ENCODE peak calls at places on chromosome 13, in seven cellular contexts. M, R, I, W, X, T and L are unnamed samples.

GRCh38 chr13:79782541-79783216 is 301.7 kb downstream of the NDFIP2 start:
- DNase-seq in T (no peak), M (peak), X (peak), W (peak), I (peak), R (no peak), L (peak)

GRCh38 chr13:24443366-24443765 is 69.2 kb downstream of the PARP4 start:
- DNase-seq in R (no peak), T (no peak), I (no peak), W (no peak), X (no peak), M (no peak), L (no peak)

GRCh38 chr13:89214115-89214514 is 1542.9 kb downstream of the SLITRK5 start:
- DNase-seq in M (no peak), I (no peak), W (no peak), X (no peak), T (no peak), R (no peak), L (no peak)

GRCh38 chr13:73647417-73647816 is 486.8 kb downstream of the KLF12 start:
- DNase-seq in R (no peak), W (no peak), I (no peak), T (no peak), X (no peak), M (no peak), L (no peak)

GRCh38 chr13:80362488-80362887 is 21.6 kb upstream of the SPRY2 start:
- DNase-seq in I (no peak), X (no peak), R (no peak), T (no peak), W (no peak), M (no peak), L (no peak)

GRCh38 chr13:99085139-99085845 is 107.4 kb upstream of the DOCK9 start:
- DNase-seq in T (no peak), X (no peak), I (no peak), W (no peak), M (no peak), R (peak), L (no peak)

GRCh38 chr13:97324115-97324514 is 102.0 kb downstream of the MBNL2 start:
- DNase-seq in R (no peak), I (no peak), W (no peak), M (no peak), X (no peak), T (no peak), L (no peak)

GRCh38 chr13:90154311-90154960 is 1193.1 kb upstream of the MIR17HG start:
- DNase-seq in R (no peak), W (no peak), T (no peak), I (no peak), X (no peak), M (no peak), L (no peak)

GRCh38 chr13:111503905-111504695 is 183.7 kb downstream of the TEX29 start:
- DNase-seq in R (no peak), I (no peak), M (no peak), W (no peak), X (peak), T (no peak), L (no peak)

GRCh38 chr13:114282143-114282685 is 813 bp downstream of the UPF3A start:
- DNase-seq in M (peak), I (peak), X (peak), R (peak), T (peak), W (no peak), L (peak)

GRCh38 chr13:20441879-20442278 is 83.8 kb downstream of the CRYL1 start:
- DNase-seq in W (no peak), I (peak), R (no peak), M (no peak), T (no peak), X (no peak), L (no peak)

GRCh38 chr13:39385621-39386231 is 217.3 kb downstream of the LHFPL6 start:
- DNase-seq in W (no peak), T (no peak), X (no peak), I (no peak), M (no peak), R (no peak), L (no peak)

GRCh38 chr13:101917833-101918755 is 465.6 kb downstream of the ITGBL1 start:
- DNase-seq in I (no peak), M (no peak), W (no peak), T (no peak), R (no peak), X (peak), L (no peak)

GRCh38 chr13:53522034-53522433 is 493.4 kb downstream of the OLFM4 start:
- DNase-seq in R (no peak), W (no peak), T (no peak), M (no peak), I (no peak), X (no peak), L (no peak)

GRCh38 chr13:71055644-71056043 is 811.4 kb downstream of the DACH1 start:
- DNase-seq in X (no peak), R (no peak), I (no peak), W (no peak), M (no peak), T (no peak), L (no peak)

GRCh38 chr13:105442941-105443340 is 1092.5 kb downstream of the EFNB2 start:
- DNase-seq in M (no peak), X (no peak), T (no peak), R (no peak), W (peak), I (no peak), L (no peak)

GRCh38 chr13:49527123-49527522 is 31.4 kb downstream of the PHF11 start:
- DNase-seq in T (no peak), M (no peak), X (peak), R (no peak), I (no peak), W (no peak), L (no peak)

GRCh38 chr13:35768551-35768950 is 292.1 kb upstream of the MAB21L1 start:
- DNase-seq in X (no peak), T (no peak), W (no peak), M (no peak), I (no peak), R (no peak), L (no peak)

GRCh38 chr13:77009011-77009410 is 17.1 kb downstream of the CLN5 start:
- DNase-seq in M (no peak), I (no peak), T (no peak), R (no peak), X (no peak), W (no peak), L (no peak)

GRCh38 chr13:40401911-40402776 is 264.3 kb downstream of the FOXO1 start:
- DNase-seq in I (peak), M (peak), W (peak), T (peak), X (peak), R (no peak), L (no peak)

GRCh38 chr13:30685320-30685859 is 50.0 kb upstream of the ALOX5AP start:
- DNase-seq in R (no peak), X (no peak), T (no peak), W (no peak), I (no peak), M (no peak), L (no peak)

GRCh38 chr13:23391752-23392151 is 41.8 kb downstream of the SACS start:
- DNase-seq in W (no peak), M (no peak), X (no peak), R (no peak), I (no peak), T (no peak), L (no peak)

GRCh38 chr13:39616087-39616694 is 13.2 kb upstream of the LHFPL6 start:
- DNase-seq in W (no peak), I (peak), T (no peak), X (peak), M (peak), R (no peak), L (peak)

GRCh38 chr13:20873348-20873747 is 29.2 kb downstream of the XPO4 start:
- DNase-seq in R (no peak), W (no peak), T (no peak), X (no peak), M (no peak), I (no peak), L (no peak)

GRCh38 chr13:114107686-114108081 is 24.7 kb downstream of the RASA3 start:
- DNase-seq in M (no peak), X (no peak), R (no peak), T (no peak), I (no peak), W (no peak), L (no peak)

GRCh38 chr13:60090579-60090978 is 73.1 kb downstream of the DIAPH3 start:
- DNase-seq in M (no peak), R (no peak), W (peak), I (no peak), T (no peak), X (no peak), L (no peak)

GRCh38 chr13:28467034-28467433 is 27.9 kb downstream of the FLT1 start:
- DNase-seq in T (no peak), I (no peak), R (no peak), W (no peak), M (no peak), X (no peak), L (no peak)

GRCh38 chr13:113122571-113123225 is at the start of gene F10:
- DNase-seq in I (no peak), T (no peak), X (peak), W (no peak), M (peak), R (no peak), L (peak)

GRCh38 chr13:46010148-46010547 is 42.4 kb downstream of the ZC3H13 start:
- DNase-seq in I (no peak), R (no peak), W (no peak), M (no peak), T (no peak), X (no peak), L (no peak)

GRCh38 chr13:113532156-113532806 is 41.8 kb upstream of the DCUN1D2 start:
- DNase-seq in T (no peak), W (no peak), R (no peak), M (no peak), I (no peak), X (peak), L (no peak)

GRCh38 chr13:76942363-76942762 is 5.9 kb upstream of the ACOD1 start:
- DNase-seq in I (no peak), M (no peak), R (no peak), W (peak), T (no peak), X (no peak), L (no peak)

GRCh38 chr13:33644607-33645543 is 173.1 kb upstream of the RFC3 start:
- DNase-seq in X (no peak), W (no peak), M (peak), T (no peak), I (no peak), R (no peak), L (no peak)

GRCh38 chr13:45615501-45616101 is at the start of gene ERICH6B:
- DNase-seq in T (no peak), M (no peak), W (no peak), I (no peak), R (no peak), X (peak), L (peak)

DNA sequence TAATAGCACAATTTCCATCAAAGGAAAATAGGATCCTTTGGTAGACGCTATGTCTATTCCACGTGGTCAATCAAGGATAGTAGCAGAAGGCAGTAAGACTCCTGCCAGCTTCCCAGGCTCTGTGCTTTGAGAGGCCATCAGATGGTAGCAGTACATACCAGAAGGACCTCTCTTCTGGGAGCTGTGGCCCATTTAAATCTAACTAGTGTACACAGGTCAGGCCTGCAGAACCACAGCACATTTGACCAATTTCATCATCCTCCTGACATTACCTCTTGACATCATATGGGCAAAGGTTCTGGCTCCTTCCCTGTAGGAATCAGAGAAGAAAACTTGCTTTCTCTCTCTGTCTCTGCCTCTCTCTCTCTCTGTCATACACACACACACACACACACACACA is 229.6 kb upstream of the HTR2A start:
- DNase-seq in R (no peak), I (no peak), M (no peak), T (no peak), X (no peak), W (peak), L (no peak)
- TF ChIP-seq CTCF in R (no peak), I (no peak), M (no peak), T (no peak), X (no peak), W (peak), L (no peak)

GRCh38 chr13:25843692-25844091 is 208.1 kb downstream of the SHISA2 start:
- DNase-seq in W (no peak), R (no peak), I (no peak), T (no peak), X (no peak), M (no peak), L (no peak)
- TF ChIP-seq CTCF in W (no peak), R (no peak), I (no peak), T (no peak), X (no peak), M (no peak), L (no peak)

DNA sequence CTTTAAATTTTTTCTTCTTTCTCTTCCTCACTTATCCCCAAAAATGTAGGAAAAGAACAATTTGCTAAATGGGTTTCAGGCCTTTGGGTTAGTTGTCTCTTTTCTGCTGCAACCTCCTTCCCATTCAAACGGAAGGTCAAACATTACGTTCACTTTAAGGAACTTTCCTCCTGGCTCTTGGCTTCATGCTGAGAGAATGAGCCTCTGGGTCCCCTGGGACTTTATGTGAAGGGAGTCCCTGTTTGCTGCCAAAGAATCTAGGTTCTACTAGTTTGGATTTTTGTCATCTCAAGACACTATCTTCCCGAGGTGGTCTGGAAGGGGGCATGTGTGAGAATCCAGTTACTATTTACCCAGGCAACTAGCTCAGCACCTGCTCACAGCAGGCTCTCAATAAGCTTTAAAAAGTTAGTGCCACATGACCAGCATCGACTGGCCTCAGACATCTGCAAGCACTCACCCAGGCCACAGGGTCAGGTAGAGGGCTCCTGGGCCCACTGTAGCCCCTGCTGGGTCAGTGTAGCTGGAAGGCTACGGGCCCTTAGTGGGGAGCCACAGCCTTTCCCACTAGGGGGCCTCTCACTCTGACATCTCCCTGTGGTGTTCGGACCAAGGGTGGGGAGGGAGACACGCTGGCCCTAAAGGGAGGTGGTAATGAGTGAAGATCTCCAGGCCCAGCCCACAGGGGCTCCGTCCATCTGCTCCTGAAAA is 40.5 kb downstream of the FAM124A start:
- DNase-seq in T (no peak), I (no peak), W (no peak), X (no peak), M (no peak), R (no peak), L (no peak)
- TF ChIP-seq CTCF in T (peak), I (no peak), W (peak), X (peak), M (peak), R (no peak), L (no peak)

GRCh38 chr13:109454167-109454917 is 332.0 kb downstream of the IRS2 start:
- DNase-seq in T (no peak), W (no peak), X (no peak), I (no peak), R (no peak), M (no peak), L (no peak)

GRCh38 chr13:109451726-109452125 is 334.7 kb downstream of the IRS2 start:
- DNase-seq in T (no peak), R (no peak), M (no peak), X (no peak), I (no peak), W (no peak), L (no peak)

GRCh38 chr13:109447667-109448066 is 338.7 kb downstream of the IRS2 start:
- DNase-seq in R (no peak), W (no peak), X (no peak), T (no peak), I (no peak), M (no peak), L (no peak)

GRCh38 chr13:109448629-109449028 is 337.8 kb downstream of the IRS2 start:
- DNase-seq in X (no peak), T (no peak), W (no peak), M (no peak), R (no peak), I (no peak), L (no peak)
- TF ChIP-seq CTCF in X (no peak), T (no peak), W (no peak), M (no peak), R (no peak), I (no peak), L (no peak)

DNA sequence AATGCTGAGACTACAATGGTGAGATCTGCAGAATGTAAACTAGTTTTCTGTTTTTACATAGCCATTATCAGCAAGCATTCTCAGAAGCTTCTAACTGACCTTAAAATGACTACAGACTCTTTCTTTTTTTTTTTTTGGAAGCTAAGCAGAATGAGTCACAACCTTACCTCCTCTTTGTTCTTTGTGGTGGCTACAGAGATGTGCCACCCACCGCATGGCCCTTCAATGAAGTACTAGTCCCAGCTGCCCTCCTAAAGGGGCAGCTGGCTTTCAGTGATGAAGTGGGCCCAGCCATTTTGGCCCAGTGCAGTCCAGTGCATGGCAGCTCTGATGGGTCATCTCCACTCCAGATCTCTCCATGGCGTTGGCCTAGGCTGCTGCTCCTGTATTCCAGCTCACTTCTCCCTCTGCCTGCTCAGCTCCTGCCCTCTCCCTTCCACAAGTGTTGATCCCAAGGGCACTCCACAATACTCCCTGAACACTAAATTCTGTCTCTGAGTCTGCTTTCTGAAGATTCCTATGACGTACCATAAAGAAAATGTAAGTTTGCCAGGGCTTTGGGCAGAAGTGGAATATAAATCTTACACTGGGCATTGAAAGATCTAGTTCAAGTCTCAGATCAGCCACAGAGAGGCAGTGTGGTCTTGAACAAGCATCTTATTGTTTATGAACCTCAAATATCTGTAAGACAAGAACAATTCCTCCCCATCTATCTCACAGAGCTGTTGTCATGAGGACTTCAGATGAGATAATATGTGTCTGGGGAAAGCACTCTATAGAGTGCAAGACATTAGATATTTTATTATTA is 85.6 kb downstream of the RXFP2 start:
- DNase-seq in X (no peak), W (no peak), R (no peak), T (peak), M (no peak), I (no peak), L (no peak)
- TF ChIP-seq CTCF in X (peak), W (peak), R (peak), T (peak), M (peak), I (no peak), L (peak)